ENCODE peak calls at places on chromosomes 6 and 20, in seven cellular contexts. One of them, this sample, is unnamed.

GRCh38 chr20:62388839-62389600 is 2.1 kb downstream of the RPS21 start:
- DNase-seq in spleen: no peak
- DNase-seq in suprapubic skin: no peak
- DNase-seq in astrocyte: no peak
- DNase-seq in H1: no peak
- DNase-seq in SK-N-SH: no peak
- DNase-seq in brain microvascular endothelial cell: no peak
- DNase-seq in this sample: no peak

GRCh38 chr6:68633654-68634502 is 1.2 kb upstream of the ADGRB3 start:
- DNase-seq in spleen: no peak
- DNase-seq in suprapubic skin: no peak
- DNase-seq in astrocyte: no peak
- DNase-seq in H1: no peak
- DNase-seq in SK-N-SH: peak; percentile 12
- DNase-seq in brain microvascular endothelial cell: no peak
- DNase-seq in this sample: no peak

GRCh38 chr6:113645576-113645970 is 211.6 kb upstream of the MARCKS start:
- DNase-seq in spleen: no peak
- DNase-seq in suprapubic skin: no peak
- DNase-seq in astrocyte: peak; percentile 99
- DNase-seq in H1: no peak
- DNase-seq in SK-N-SH: no peak
- DNase-seq in brain microvascular endothelial cell: peak; percentile 93
- DNase-seq in this sample: no peak

GRCh38 chr6:144415014-144415413 is 129.9 kb downstream of the UTRN start:
- DNase-seq in spleen: no peak
- DNase-seq in suprapubic skin: no peak
- DNase-seq in astrocyte: peak; percentile 84
- DNase-seq in H1: no peak
- DNase-seq in SK-N-SH: no peak
- DNase-seq in brain microvascular endothelial cell: peak; percentile 80
- DNase-seq in this sample: peak; percentile 85

GRCh38 chr20:62725596-62726268 is 17.1 kb downstream of the NTSR1 start:
- DNase-seq in spleen: no peak
- DNase-seq in suprapubic skin: no peak
- DNase-seq in astrocyte: no peak
- DNase-seq in H1: no peak
- DNase-seq in SK-N-SH: no peak
- DNase-seq in brain microvascular endothelial cell: no peak
- DNase-seq in this sample: no peak

GRCh38 chr20:49948809-49949507 is 12.8 kb downstream of the RNF114 start:
- DNase-seq in spleen: no peak
- DNase-seq in suprapubic skin: no peak
- DNase-seq in astrocyte: peak; percentile 97
- DNase-seq in H1: no peak
- DNase-seq in SK-N-SH: no peak
- DNase-seq in brain microvascular endothelial cell: peak; percentile 97
- DNase-seq in this sample: no peak

GRCh38 chr20:46814366-46815232 is 80.0 kb upstream of the EYA2 start:
- DNase-seq in spleen: no peak
- DNase-seq in suprapubic skin: no peak
- DNase-seq in astrocyte: peak; percentile 85
- DNase-seq in H1: no peak
- DNase-seq in SK-N-SH: no peak
- DNase-seq in brain microvascular endothelial cell: peak; percentile 94
- DNase-seq in this sample: peak; percentile 57

GRCh38 chr6:141105481-141105880 is 1027.2 kb upstream of the GJE1 start:
- DNase-seq in spleen: no peak
- DNase-seq in suprapubic skin: no peak
- DNase-seq in astrocyte: peak; percentile 95
- DNase-seq in H1: peak; percentile 75
- DNase-seq in SK-N-SH: no peak
- DNase-seq in brain microvascular endothelial cell: peak; percentile 70
- DNase-seq in this sample: no peak

GRCh38 chr6:115717062-115717461 is 343.6 kb downstream of the FRK start:
- DNase-seq in spleen: no peak
- DNase-seq in suprapubic skin: no peak
- DNase-seq in astrocyte: no peak
- DNase-seq in H1: no peak
- DNase-seq in SK-N-SH: no peak
- DNase-seq in brain microvascular endothelial cell: no peak
- DNase-seq in this sample: no peak

GRCh38 chr20:62430311-62430853 is 3.0 kb upstream of the RBBP8NL start:
- DNase-seq in spleen: no peak
- DNase-seq in suprapubic skin: no peak
- DNase-seq in astrocyte: no peak
- DNase-seq in H1: no peak
- DNase-seq in SK-N-SH: no peak
- DNase-seq in brain microvascular endothelial cell: no peak
- DNase-seq in this sample: no peak

GRCh38 chr6:79710127-79710526 is 79.0 kb downstream of the SH3BGRL2 start:
- DNase-seq in spleen: no peak
- DNase-seq in suprapubic skin: no peak
- DNase-seq in astrocyte: no peak
- DNase-seq in H1: no peak
- DNase-seq in SK-N-SH: no peak
- DNase-seq in brain microvascular endothelial cell: no peak
- DNase-seq in this sample: no peak

GRCh38 chr6:116059713-116060571 is 749 bp downstream of the FRK start:
- DNase-seq in spleen: no peak
- DNase-seq in suprapubic skin: no peak
- DNase-seq in astrocyte: peak; percentile 6
- DNase-seq in H1: no peak
- DNase-seq in SK-N-SH: no peak
- DNase-seq in brain microvascular endothelial cell: no peak
- DNase-seq in this sample: no peak

GRCh38 chr6:148235446-148235845 is 107.2 kb upstream of the SASH1 start:
- DNase-seq in spleen: no peak
- DNase-seq in suprapubic skin: no peak
- DNase-seq in astrocyte: no peak
- DNase-seq in H1: no peak
- DNase-seq in SK-N-SH: no peak
- DNase-seq in brain microvascular endothelial cell: peak; percentile 44
- DNase-seq in this sample: no peak

GRCh38 chr6:27889628-27890315 is 22.4 kb downstream of the OR2B2 start:
- DNase-seq in spleen: no peak
- DNase-seq in suprapubic skin: no peak
- DNase-seq in astrocyte: no peak
- DNase-seq in H1: no peak
- DNase-seq in SK-N-SH: no peak
- DNase-seq in brain microvascular endothelial cell: no peak
- DNase-seq in this sample: no peak

GRCh38 chr6:72832271-72832670 is 210.4 kb downstream of the KCNQ5 start:
- DNase-seq in spleen: no peak
- DNase-seq in suprapubic skin: no peak
- DNase-seq in astrocyte: no peak
- DNase-seq in H1: no peak
- DNase-seq in SK-N-SH: no peak
- DNase-seq in brain microvascular endothelial cell: peak; percentile 12
- DNase-seq in this sample: no peak

GRCh38 chr6:142279350-142280180 is 22.2 kb upstream of the ADGRG6 start:
- DNase-seq in spleen: no peak
- DNase-seq in suprapubic skin: no peak
- DNase-seq in astrocyte: peak; percentile 49
- DNase-seq in H1: no peak
- DNase-seq in SK-N-SH: no peak
- DNase-seq in brain microvascular endothelial cell: no peak
- DNase-seq in this sample: no peak

GRCh38 chr6:145539831-145540230 is 195.5 kb downstream of the EPM2A start:
- DNase-seq in spleen: no peak
- DNase-seq in suprapubic skin: no peak
- DNase-seq in astrocyte: peak; percentile 62
- DNase-seq in H1: no peak
- DNase-seq in SK-N-SH: no peak
- DNase-seq in brain microvascular endothelial cell: no peak
- DNase-seq in this sample: no peak

GRCh38 chr20:57173041-57173440 is 93.4 kb downstream of the BMP7 start:
- DNase-seq in spleen: no peak
- DNase-seq in suprapubic skin: no peak
- DNase-seq in astrocyte: no peak
- DNase-seq in H1: no peak
- DNase-seq in SK-N-SH: no peak
- DNase-seq in brain microvascular endothelial cell: no peak
- DNase-seq in this sample: no peak

GRCh38 chr6:127328043-127328442 is 15.4 kb downstream of the ECHDC1 start:
- DNase-seq in spleen: no peak
- DNase-seq in suprapubic skin: no peak
- DNase-seq in astrocyte: peak; percentile 76
- DNase-seq in H1: no peak
- DNase-seq in SK-N-SH: no peak
- DNase-seq in brain microvascular endothelial cell: no peak
- DNase-seq in this sample: no peak

GRCh38 chr20:32995802-32996201 is 8.4 kb downstream of the SUN5 start:
- DNase-seq in spleen: no peak
- DNase-seq in suprapubic skin: no peak
- DNase-seq in astrocyte: no peak
- DNase-seq in H1: no peak
- DNase-seq in SK-N-SH: no peak
- DNase-seq in brain microvascular endothelial cell: no peak
- DNase-seq in this sample: no peak

GRCh38 chr6:108531332-108531731 is 29.4 kb upstream of the FOXO3 start:
- DNase-seq in spleen: no peak
- DNase-seq in suprapubic skin: no peak
- DNase-seq in astrocyte: no peak
- DNase-seq in H1: no peak
- DNase-seq in SK-N-SH: no peak
- DNase-seq in brain microvascular endothelial cell: no peak
- DNase-seq in this sample: no peak

GRCh38 chr20:54320148-54320607 is 112.3 kb downstream of the PFDN4 start:
- DNase-seq in spleen: no peak
- DNase-seq in suprapubic skin: no peak
- DNase-seq in astrocyte: peak; percentile 4
- DNase-seq in H1: no peak
- DNase-seq in SK-N-SH: no peak
- DNase-seq in brain microvascular endothelial cell: peak; percentile 11
- DNase-seq in this sample: no peak

GRCh38 chr6:63759605-63760004 is 124.0 kb downstream of the PHF3 start:
- DNase-seq in spleen: no peak
- DNase-seq in suprapubic skin: no peak
- DNase-seq in astrocyte: peak; percentile 3
- DNase-seq in H1: no peak
- DNase-seq in SK-N-SH: no peak
- DNase-seq in brain microvascular endothelial cell: no peak
- DNase-seq in this sample: no peak

GRCh38 chr20:34720266-34720665 is 16.1 kb downstream of the TP53INP2 start:
- DNase-seq in spleen: no peak
- DNase-seq in suprapubic skin: no peak
- DNase-seq in astrocyte: peak; percentile 36
- DNase-seq in H1: no peak
- DNase-seq in SK-N-SH: no peak
- DNase-seq in brain microvascular endothelial cell: no peak
- DNase-seq in this sample: no peak

GRCh38 chr20:48711044-48711428 is 116.8 kb downstream of the PREX1 start:
- DNase-seq in spleen: peak; percentile 33
- DNase-seq in suprapubic skin: no peak
- DNase-seq in astrocyte: no peak
- DNase-seq in H1: no peak
- DNase-seq in SK-N-SH: no peak
- DNase-seq in brain microvascular endothelial cell: no peak
- DNase-seq in this sample: no peak

GRCh38 chr20:11155156-11155805 is 481.5 kb upstream of the JAG1 start:
- DNase-seq in spleen: no peak
- DNase-seq in suprapubic skin: no peak
- DNase-seq in astrocyte: no peak
- DNase-seq in H1: no peak
- DNase-seq in SK-N-SH: no peak
- DNase-seq in brain microvascular endothelial cell: no peak
- DNase-seq in this sample: no peak

GRCh38 chr20:41956316-41957050 is 338.3 kb upstream of the CHD6 start:
- DNase-seq in spleen: no peak
- DNase-seq in suprapubic skin: no peak
- DNase-seq in astrocyte: no peak
- DNase-seq in H1: peak; percentile 3
- DNase-seq in SK-N-SH: peak; percentile 31
- DNase-seq in brain microvascular endothelial cell: no peak
- DNase-seq in this sample: peak; percentile 13
- TF ChIP-seq CTCF in spleen: peak; percentile 35
- TF ChIP-seq CTCF in suprapubic skin: peak; percentile 36
- TF ChIP-seq CTCF in astrocyte: peak; percentile 23
- TF ChIP-seq CTCF in H1: peak; percentile 60
- TF ChIP-seq CTCF in SK-N-SH: peak; percentile 13
- TF ChIP-seq CTCF in brain microvascular endothelial cell: peak; percentile 2
- TF ChIP-seq CTCF in this sample: peak; percentile 72

DNA sequence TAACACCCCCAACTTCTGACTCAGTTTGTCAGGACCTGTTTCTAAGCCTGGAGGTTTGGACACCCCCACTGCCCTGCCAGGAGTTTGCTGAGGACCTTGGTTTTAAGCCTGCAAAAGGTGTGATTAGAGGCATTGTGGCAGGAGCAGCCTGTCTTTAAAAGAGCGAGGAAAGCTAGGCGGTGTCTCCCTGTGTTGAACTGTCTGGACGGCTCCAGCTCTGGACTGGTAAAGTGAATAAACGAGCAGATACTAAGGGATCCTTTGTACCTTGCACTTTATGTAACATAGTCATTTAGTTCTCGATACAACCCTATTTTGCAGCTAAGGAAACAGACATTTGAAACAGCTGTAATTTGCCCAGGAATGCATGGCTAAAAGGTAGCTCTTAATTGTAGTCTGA is 14.4 kb downstream of the FAM83D start:
- DNase-seq in spleen: no peak
- DNase-seq in suprapubic skin: peak; percentile 32
- DNase-seq in astrocyte: no peak
- DNase-seq in H1: no peak
- DNase-seq in SK-N-SH: no peak
- DNase-seq in brain microvascular endothelial cell: no peak
- DNase-seq in this sample: no peak
- H3K36me3 ChIP-seq in spleen: no peaks in the 10 kb centered on the region
- H3K36me3 ChIP-seq in suprapubic skin: no peaks in the 10 kb centered on the region
- H3K36me3 ChIP-seq in astrocyte: peaks cover 4% of the 10 kb centered on the region
- H3K36me3 ChIP-seq in H1: peaks cover 35% of the 10 kb centered on the region
- H3K36me3 ChIP-seq in SK-N-SH: peaks cover 14% of the 10 kb centered on the region
- H3K36me3 ChIP-seq in brain microvascular endothelial cell: no peaks in the 10 kb centered on the region
- H3K36me3 ChIP-seq in this sample: peaks cover 8% of the 10 kb centered on the region

DNA sequence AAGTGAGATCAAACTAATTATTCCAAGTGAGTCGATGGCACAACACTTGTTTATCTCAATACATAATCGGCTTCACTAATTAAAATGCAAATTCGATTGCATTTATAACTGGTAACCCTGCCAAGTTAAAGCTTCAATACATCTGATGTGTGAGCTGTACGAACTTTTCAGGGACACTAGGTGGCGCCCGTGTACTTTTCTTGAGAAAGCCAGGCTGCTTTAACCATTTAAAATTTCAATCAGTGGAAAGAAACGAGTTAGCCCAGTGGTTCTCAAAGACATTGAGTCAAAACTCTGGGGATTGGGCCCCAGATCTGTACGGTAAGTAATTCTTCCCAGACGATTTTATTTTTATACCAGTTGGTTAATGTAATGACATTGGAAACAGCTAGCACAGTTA is 102.7 kb downstream of the LAMP5 start:
- DNase-seq in spleen: no peak
- DNase-seq in suprapubic skin: peak; percentile 82
- DNase-seq in astrocyte: peak; percentile 32
- DNase-seq in H1: no peak
- DNase-seq in SK-N-SH: peak; percentile 52
- DNase-seq in brain microvascular endothelial cell: peak; percentile 56
- DNase-seq in this sample: peak; percentile 55
- TF ChIP-seq CTCF in spleen: peak; percentile 60
- TF ChIP-seq CTCF in suprapubic skin: peak; percentile 66
- TF ChIP-seq CTCF in astrocyte: peak; percentile 96
- TF ChIP-seq CTCF in H1: no peak
- TF ChIP-seq CTCF in SK-N-SH: peak; percentile 93
- TF ChIP-seq CTCF in brain microvascular endothelial cell: peak; percentile 85
- TF ChIP-seq CTCF in this sample: peak; percentile 82

GRCh38 chr20:60253471-60253870 is 295.2 kb downstream of the CDH26 start:
- DNase-seq in spleen: no peak
- DNase-seq in suprapubic skin: no peak
- DNase-seq in astrocyte: no peak
- DNase-seq in H1: no peak
- DNase-seq in SK-N-SH: no peak
- DNase-seq in brain microvascular endothelial cell: no peak
- DNase-seq in this sample: no peak
- H3K36me3 ChIP-seq in spleen: no peaks in the 10 kb centered on the region
- H3K36me3 ChIP-seq in suprapubic skin: no peaks in the 10 kb centered on the region
- H3K36me3 ChIP-seq in astrocyte: no peaks in the 10 kb centered on the region
- H3K36me3 ChIP-seq in H1: no peaks in the 10 kb centered on the region
- H3K36me3 ChIP-seq in SK-N-SH: no peaks in the 10 kb centered on the region
- H3K36me3 ChIP-seq in brain microvascular endothelial cell: no peaks in the 10 kb centered on the region
- H3K36me3 ChIP-seq in this sample: no peaks in the 10 kb centered on the region